ENCODE peak calls at places on chromosomes 4 and X, in four cellular contexts. One of them, this sample, is unnamed.
A peak's percentile ranks its signal among the peaks of the same experiment; 100 is the strongest.

GRCh38 chr4:18039113-18039512 is 17.6 kb upstream of the LCORL start:
- DNase-seq in A549: no peak
- DNase-seq in SK-N-SH: no peak
- DNase-seq in WTC11: no peak
- DNase-seq in this sample: peak; percentile 5

GRCh38 chr4:163536101-163536500 is 41.6 kb downstream of the TMA16 start:
- DNase-seq in SK-N-SH: no peak
- DNase-seq in A549: no peak
- DNase-seq in WTC11: no peak
- DNase-seq in this sample: peak; percentile 61

GRCh38 chrX:108268434-108269080 is 169.7 kb downstream of the COL4A6 start:
- DNase-seq in SK-N-SH: no peak
- DNase-seq in A549: no peak
- DNase-seq in WTC11: no peak
- DNase-seq in this sample: no peak

GRCh38 chr4:148730766-148731165 is 288.6 kb upstream of the NR3C2 start:
- DNase-seq in SK-N-SH: no peak
- DNase-seq in A549: no peak
- DNase-seq in WTC11: no peak
- DNase-seq in this sample: no peak

GRCh38 chr4:101349346-101350064 is 2.2 kb upstream of the PPP3CA start:
- DNase-seq in WTC11: no peak
- DNase-seq in A549: no peak
- DNase-seq in SK-N-SH: peak; percentile 36
- DNase-seq in this sample: no peak

GRCh38 chrX:124026529-124026928 is 65.0 kb downstream of the STAG2 start:
- DNase-seq in WTC11: no peak
- DNase-seq in A549: no peak
- DNase-seq in SK-N-SH: no peak
- DNase-seq in this sample: no peak

GRCh38 chr4:40736910-40737309 is 12.8 kb upstream of the NSUN7 start:
- DNase-seq in WTC11: no peak
- DNase-seq in SK-N-SH: peak; percentile 53
- DNase-seq in A549: peak; percentile 22
- DNase-seq in this sample: peak; percentile 22

GRCh38 chr4:112279882-112280315 is 5.8 kb downstream of the TIFA start:
- DNase-seq in WTC11: no peak
- DNase-seq in A549: no peak
- DNase-seq in SK-N-SH: no peak
- DNase-seq in this sample: peak; percentile 13

GRCh38 chrX:10110316-10110932 is 46.4 kb upstream of the CLCN4 start:
- DNase-seq in SK-N-SH: no peak
- DNase-seq in A549: no peak
- DNase-seq in WTC11: no peak
- DNase-seq in this sample: no peak

GRCh38 chr4:28444886-28445496 is 1584.3 kb downstream of the STIM2 start:
- DNase-seq in SK-N-SH: no peak
- DNase-seq in A549: no peak
- DNase-seq in WTC11: no peak
- DNase-seq in this sample: peak; percentile 56

GRCh38 chrX:53930513-53931380 is 113.5 kb downstream of the PHF8 start:
- DNase-seq in A549: no peak
- DNase-seq in SK-N-SH: no peak
- DNase-seq in WTC11: no peak
- DNase-seq in this sample: peak; percentile 65

GRCh38 chrX:132592880-132593279 is 104.0 kb upstream of the MBNL3 start:
- DNase-seq in A549: no peak
- DNase-seq in WTC11: peak; percentile 11
- DNase-seq in SK-N-SH: peak; percentile 2
- DNase-seq in this sample: no peak

GRCh38 chrX:11678174-11678573 is 12.5 kb upstream of the ARHGAP6 start:
- DNase-seq in SK-N-SH: no peak
- DNase-seq in A549: no peak
- DNase-seq in WTC11: no peak
- DNase-seq in this sample: no peak

GRCh38 chrX:108359811-108360602 is 78.2 kb downstream of the COL4A6 start:
- DNase-seq in A549: no peak
- DNase-seq in SK-N-SH: no peak
- DNase-seq in WTC11: no peak
- DNase-seq in this sample: peak; percentile 32

GRCh38 chr4:15702941-15703403 is at the start of gene BST1:
- DNase-seq in WTC11: peak; percentile 69
- DNase-seq in SK-N-SH: peak; percentile 81
- DNase-seq in A549: peak; percentile 25
- DNase-seq in this sample: peak; percentile 50

GRCh38 chr4:145546556-145546955 is 64.9 kb downstream of the SMAD1 start:
- DNase-seq in SK-N-SH: no peak
- DNase-seq in WTC11: no peak
- DNase-seq in A549: no peak
- DNase-seq in this sample: no peak

GRCh38 chr4:83207497-83208105 is 77.0 kb downstream of the COQ2 start:
- DNase-seq in A549: peak; percentile 18
- DNase-seq in SK-N-SH: no peak
- DNase-seq in WTC11: no peak
- DNase-seq in this sample: peak; percentile 67

GRCh38 chr4:132770776-132771175 is 378.3 kb upstream of the PCDH10 start:
- DNase-seq in WTC11: no peak
- DNase-seq in SK-N-SH: no peak
- DNase-seq in A549: no peak
- DNase-seq in this sample: no peak

GRCh38 chr4:138242076-138242829 is at the start of gene SLC7A11:
- DNase-seq in WTC11: peak; percentile 66
- DNase-seq in SK-N-SH: peak; percentile 27
- DNase-seq in A549: peak; percentile 20
- DNase-seq in this sample: peak; percentile 100

GRCh38 chrX:108224727-108225455 is 133.3 kb downstream of the ATG4A start:
- DNase-seq in WTC11: peak; percentile 12
- DNase-seq in A549: peak; percentile 30
- DNase-seq in SK-N-SH: peak; percentile 19
- DNase-seq in this sample: peak; percentile 31

GRCh38 chrX:40504801-40505605 is 75.8 kb upstream of the ATP6AP2 start:
- DNase-seq in WTC11: no peak
- DNase-seq in A549: no peak
- DNase-seq in SK-N-SH: no peak
- DNase-seq in this sample: peak; percentile 86

GRCh38 chr4:142372570-142373300 is 473.4 kb downstream of the INPP4B start:
- DNase-seq in A549: no peak
- DNase-seq in WTC11: no peak
- DNase-seq in SK-N-SH: no peak
- DNase-seq in this sample: peak; percentile 19

GRCh38 chrX:138761380-138761779 is 49.9 kb upstream of the FGF13 start:
- DNase-seq in A549: no peak
- DNase-seq in WTC11: no peak
- DNase-seq in SK-N-SH: no peak
- DNase-seq in this sample: no peak

GRCh38 chr4:186144596-186145569 is 40.4 kb downstream of the FAM149A start:
- DNase-seq in WTC11: peak; percentile 84
- DNase-seq in A549: peak; percentile 13
- DNase-seq in SK-N-SH: peak; percentile 92
- DNase-seq in this sample: peak; percentile 43

GRCh38 chr4:113756005-113756410 is 5.5 kb downstream of the CAMK2D start:
- DNase-seq in WTC11: no peak
- DNase-seq in A549: no peak
- DNase-seq in SK-N-SH: no peak
- DNase-seq in this sample: peak; percentile 70

GRCh38 chrX:115632455-115632854 is 71.5 kb downstream of the PLS3 start:
- DNase-seq in WTC11: no peak
- DNase-seq in A549: no peak
- DNase-seq in SK-N-SH: no peak
- DNase-seq in this sample: peak; percentile 61

GRCh38 chr4:165443276-165443675 is 64.5 kb downstream of the CPE start:
- DNase-seq in WTC11: no peak
- DNase-seq in A549: no peak
- DNase-seq in SK-N-SH: no peak
- DNase-seq in this sample: no peak

GRCh38 chr4:68576272-68577100 is at the start of gene UGT2B17:
- DNase-seq in A549: no peak
- DNase-seq in WTC11: no peak
- DNase-seq in SK-N-SH: no peak
- DNase-seq in this sample: no peak

GRCh38 chr4:153234923-153235322 is 30.7 kb downstream of the TRIM2 start:
- DNase-seq in A549: no peak
- DNase-seq in SK-N-SH: no peak
- DNase-seq in WTC11: no peak
- DNase-seq in this sample: peak; percentile 57

GRCh38 chrX:64885850-64886249 is 90.4 kb downstream of the ZC4H2 start:
- DNase-seq in WTC11: peak; percentile 34
- DNase-seq in SK-N-SH: peak; percentile 21
- DNase-seq in A549: no peak
- DNase-seq in this sample: no peak

GRCh38 chrX:83916525-83916924 is 55.6 kb downstream of the CYLC1 start:
- DNase-seq in WTC11: peak; percentile 34
- DNase-seq in SK-N-SH: peak; percentile 22
- DNase-seq in A549: no peak
- DNase-seq in this sample: peak; percentile 11

GRCh38 chrX:50971390-50971789 is 60.9 kb downstream of the BMP15 start:
- DNase-seq in WTC11: no peak
- DNase-seq in SK-N-SH: no peak
- DNase-seq in A549: no peak
- DNase-seq in this sample: no peak

DNA sequence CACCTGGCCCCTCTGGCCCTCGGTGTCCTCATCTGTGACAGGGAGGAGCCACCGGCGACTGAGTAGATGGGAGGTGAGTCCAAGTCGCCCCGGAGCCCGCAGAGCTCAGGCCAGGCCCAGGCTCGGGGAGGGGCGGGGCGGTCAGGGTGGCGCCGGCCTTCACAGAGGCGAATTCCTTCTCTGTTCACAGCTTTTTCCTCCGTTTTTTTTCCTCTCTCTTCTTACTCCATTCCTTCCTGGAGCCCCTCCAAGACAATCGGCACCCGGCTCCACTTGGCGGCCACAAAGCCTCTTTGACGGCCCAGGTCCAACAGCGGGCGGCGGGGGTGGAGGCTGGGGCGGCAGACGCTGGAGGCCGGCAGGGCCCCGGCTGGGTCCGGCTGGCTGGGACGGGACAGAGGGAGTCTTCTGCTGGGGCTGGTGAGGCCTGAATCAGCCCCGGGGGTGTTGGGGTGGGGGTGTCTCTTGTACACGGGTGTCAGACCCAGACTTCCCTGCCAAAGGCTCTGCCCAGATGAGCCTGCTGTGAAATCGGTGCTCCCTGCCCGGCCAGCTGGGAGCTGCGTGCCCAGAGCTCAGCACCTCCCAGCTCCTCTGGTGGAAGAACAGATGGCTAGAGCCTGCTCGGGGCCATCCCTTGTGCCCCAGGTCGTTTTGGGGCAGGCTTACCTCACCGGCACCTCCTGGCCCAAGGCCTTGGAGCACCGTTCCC is 22.6 kb downstream of the FGFRL1 start:
- DNase-seq in A549: no peak
- DNase-seq in WTC11: no peak
- DNase-seq in SK-N-SH: no peak
- DNase-seq in this sample: peak; percentile 18
- TF ChIP-seq USF2 in A549: no peak
- TF ChIP-seq USF2 in WTC11: no peak
- TF ChIP-seq USF2 in SK-N-SH: no peak
- TF ChIP-seq USF2 in this sample: no peak

GRCh38 chrX:39439910-39440733 is 638.9 kb downstream of the MID1IP1 start:
- DNase-seq in A549: no peak
- DNase-seq in WTC11: no peak
- DNase-seq in SK-N-SH: no peak
- DNase-seq in this sample: no peak

GRCh38 chrX:39443240-39443639 is 642.0 kb downstream of the MID1IP1 start:
- DNase-seq in SK-N-SH: no peak
- DNase-seq in WTC11: no peak
- DNase-seq in A549: no peak
- DNase-seq in this sample: no peak

GRCh38 chrX:39442332-39442731 is 641.1 kb downstream of the MID1IP1 start:
- DNase-seq in SK-N-SH: no peak
- DNase-seq in WTC11: no peak
- DNase-seq in A549: no peak
- DNase-seq in this sample: no peak

GRCh38 chrX:39438603-39439602 is 637.6 kb downstream of the MID1IP1 start:
- DNase-seq in A549: no peak
- DNase-seq in WTC11: peak; percentile 18
- DNase-seq in SK-N-SH: no peak
- DNase-seq in this sample: no peak

DNA sequence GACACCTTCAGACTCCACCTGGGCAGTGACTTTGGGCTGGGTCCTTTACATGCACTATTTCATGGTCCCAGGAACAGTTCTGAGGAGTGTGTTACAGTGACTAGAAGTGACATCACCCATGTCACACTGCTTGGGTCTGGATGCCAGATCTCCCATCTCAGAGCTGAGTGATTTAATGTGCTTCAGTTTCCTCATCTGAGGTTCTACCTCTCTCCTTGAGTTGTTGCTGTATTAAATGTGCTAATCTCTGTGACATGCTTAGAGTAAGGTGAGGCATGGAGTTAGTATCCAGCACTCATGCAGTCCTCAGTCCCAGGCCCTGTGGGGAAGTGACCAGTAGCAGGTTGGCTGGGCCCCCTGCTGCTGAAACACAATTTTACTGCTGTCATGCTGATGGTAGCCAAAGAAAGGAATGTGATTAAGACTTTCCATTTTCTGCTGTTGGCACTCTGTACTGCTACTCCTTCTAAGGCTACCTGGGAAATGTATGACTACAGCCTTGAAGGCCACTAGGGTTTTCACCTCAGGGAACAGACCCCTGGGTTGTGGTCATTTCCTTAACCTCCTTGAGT is 639.6 kb downstream of the MID1IP1 start:
- DNase-seq in SK-N-SH: no peak
- DNase-seq in A549: no peak
- DNase-seq in WTC11: no peak
- DNase-seq in this sample: no peak
- TF ChIP-seq USF2 in SK-N-SH: no peak
- TF ChIP-seq USF2 in A549: no peak
- TF ChIP-seq USF2 in WTC11: no peak
- TF ChIP-seq USF2 in this sample: no peak

DNA sequence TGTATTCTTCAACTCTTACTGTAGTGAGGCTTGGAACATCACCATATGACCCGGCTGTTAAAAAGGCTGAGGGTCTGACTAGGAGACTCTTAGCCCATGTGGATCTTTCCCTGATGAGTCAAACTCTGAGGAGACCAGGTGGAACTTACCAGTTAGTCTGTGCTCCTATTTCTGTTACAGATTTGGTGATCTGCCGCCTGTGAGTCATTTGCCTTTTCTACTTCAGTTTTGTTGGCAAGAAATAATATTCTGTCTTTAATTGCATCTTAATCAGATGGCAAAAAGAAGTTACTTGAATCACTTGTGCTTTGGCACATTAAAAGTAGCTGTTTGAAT is 48.4 kb downstream of the MTM1 start:
- DNase-seq in A549: no peak
- DNase-seq in SK-N-SH: no peak
- DNase-seq in WTC11: no peak
- DNase-seq in this sample: peak; percentile 54
- TF ChIP-seq USF2 in A549: no peak
- TF ChIP-seq USF2 in SK-N-SH: no peak
- TF ChIP-seq USF2 in WTC11: no peak
- TF ChIP-seq USF2 in this sample: no peak

DNA sequence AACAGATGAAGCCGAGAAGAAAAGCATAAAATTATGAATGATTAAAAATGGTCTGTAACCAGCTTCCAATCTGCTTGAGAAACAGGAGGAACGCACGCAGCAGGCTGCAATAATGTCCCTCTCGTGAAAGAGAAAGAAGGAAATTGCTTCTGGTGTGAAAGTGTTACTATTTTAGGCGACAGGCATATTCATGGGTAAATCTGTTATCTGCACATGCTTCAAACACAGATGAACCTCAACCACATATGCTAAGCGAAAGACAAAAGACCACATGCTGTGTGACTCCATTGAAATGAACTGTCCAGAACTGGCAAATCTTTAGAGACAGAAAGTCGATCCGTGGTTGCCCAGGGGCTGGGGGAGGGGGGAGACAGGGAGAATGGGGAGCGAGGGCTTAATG is 3.4 kb downstream of the RS1 start:
- DNase-seq in WTC11: no peak
- DNase-seq in A549: no peak
- DNase-seq in SK-N-SH: no peak
- DNase-seq in this sample: no peak
- TF ChIP-seq USF2 in WTC11: no peak
- TF ChIP-seq USF2 in A549: no peak
- TF ChIP-seq USF2 in SK-N-SH: no peak
- TF ChIP-seq USF2 in this sample: no peak